ENCODE peak calls at places on chromosomes 6 and 20, in six cellular contexts. V is lower lobe of right lung, S is foreskin fibroblast, D is psoas muscle, C is endothelial cell of umbilical vein, G is IMR-90. E is an unnamed sample.
A peak's percentile ranks its signal among the peaks of the same experiment; 100 is the strongest.

GRCh38 chr6:22062807-22063408 is 233.9 kb downstream of the PRL start:
- DNase-seq in C (peak; percentile 30), V (peak; percentile 77), D (no peak), G (no peak), S (no peak), E (no peak)

GRCh38 chr6:13924146-13924948 is 405 bp upstream of the RNF182 start:
- DNase-seq in G (peak; percentile 36), D (peak; percentile 52), C (peak; percentile 37), V (peak; percentile 57), S (peak; percentile 35), E (peak; percentile 42)

GRCh38 chr20:62316331-62317166 is 13.8 kb downstream of the ADRM1 start:
- DNase-seq in D (no peak), S (no peak), G (no peak), V (no peak), C (no peak), E (no peak)

GRCh38 chr20:23145281-23145700 is 59.2 kb upstream of the CD93 start:
- DNase-seq in D (peak; percentile 89), S (peak; percentile 98), G (peak; percentile 56), V (no peak), C (peak; percentile 97), E (peak; percentile 77)

GRCh38 chr6:131061041-131061770 is 1.8 kb downstream of the EPB41L2 start:
- DNase-seq in S (no peak), C (peak; percentile 15), D (no peak), G (peak; percentile 67), V (no peak), E (peak; percentile 40)

GRCh38 chr6:54717849-54718455 is 128.6 kb upstream of the FAM83B start:
- DNase-seq in D (no peak), V (no peak), S (peak; percentile 11), G (peak; percentile 37), C (peak; percentile 61), E (peak; percentile 33)

GRCh38 chr20:59075934-59076508 is 33.4 kb upstream of the PRELID3B start:
- DNase-seq in V (no peak), C (no peak), D (no peak), G (no peak), S (no peak), E (no peak)

GRCh38 chr6:130500693-130501092 is 134.9 kb downstream of the TMEM200A start:
- DNase-seq in G (peak; percentile 77), S (peak; percentile 81), V (no peak), C (peak; percentile 16), D (no peak), E (peak; percentile 97)

GRCh38 chr6:4280721-4281120 is 145.3 kb upstream of the ECI2 start:
- DNase-seq in V (no peak), C (peak; percentile 76), D (no peak), G (peak; percentile 91), S (peak; percentile 22), E (peak; percentile 85)

GRCh38 chr20:38123021-38123587 is 42.0 kb downstream of the TGM2 start:
- DNase-seq in G (peak; percentile 78), V (peak; percentile 35), C (peak; percentile 57), S (peak; percentile 59), D (peak; percentile 37), E (peak; percentile 65)

GRCh38 chr20:528923-529594 is 14.5 kb downstream of the CSNK2A1 start:
- DNase-seq in G (peak; percentile 93), V (no peak), D (no peak), C (peak; percentile 57), S (peak; percentile 87), E (peak; percentile 88)

GRCh38 chr6:43120938-43121913 is 45.1 kb downstream of the PTK7 start:
- DNase-seq in D (peak; percentile 86), G (peak; percentile 98), C (no peak), S (peak; percentile 99), V (no peak), E (peak; percentile 99)

GRCh38 chr6:25472314-25472713 is 179.7 kb upstream of the SCGN start:
- DNase-seq in S (no peak), G (no peak), C (no peak), D (no peak), V (no peak), E (no peak)

GRCh38 chr6:163490826-163491577 is 76.5 kb downstream of the QKI start:
- DNase-seq in G (peak; percentile 61), V (peak; percentile 56), S (no peak), C (peak; percentile 63), D (peak; percentile 81), E (peak; percentile 50)

GRCh38 chr6:89951574-89952360 is 57.5 kb downstream of the GJA10 start:
- DNase-seq in C (no peak), V (no peak), S (no peak), D (no peak), G (peak; percentile 31), E (no peak)

GRCh38 chr6:149015877-149016525 is 269.2 kb downstream of the UST start:
- DNase-seq in G (no peak), S (no peak), C (no peak), D (no peak), V (no peak), E (no peak)

GRCh38 chr6:28443112-28443773 is at the start of gene ZSCAN23:
- DNase-seq in S (peak; percentile 85), D (peak; percentile 68), C (peak; percentile 76), V (peak; percentile 78), G (peak; percentile 92), E (peak; percentile 86)

GRCh38 chr6:35790683-35791082 is 6.4 kb downstream of the CLPS start:
- DNase-seq in V (no peak), C (no peak), D (no peak), G (no peak), S (no peak), E (no peak)

GRCh38 chr20:23050847-23051627 is 1.6 kb upstream of the THBD start:
- DNase-seq in G (peak; percentile 52), S (peak; percentile 72), V (peak; percentile 90), C (peak; percentile 94), D (peak; percentile 91), E (peak; percentile 72)

GRCh38 chr20:17878069-17878911 is 90.3 kb downstream of the SNX5 start:
- DNase-seq in C (no peak), S (no peak), D (no peak), V (no peak), G (no peak), E (no peak)

GRCh38 chr20:17882065-17882833 is 86.3 kb downstream of the SNX5 start:
- DNase-seq in S (no peak), C (no peak), V (no peak), G (no peak), D (no peak), E (no peak)

GRCh38 chr20:17875981-17876385 is 92.6 kb downstream of the SNX5 start:
- DNase-seq in G (no peak), V (no peak), D (no peak), C (no peak), S (no peak), E (no peak)

GRCh38 chr20:17881741-17882064 is 86.9 kb downstream of the SNX5 start:
- DNase-seq in G (no peak), C (no peak), V (no peak), D (no peak), S (no peak), E (no peak)

DNA sequence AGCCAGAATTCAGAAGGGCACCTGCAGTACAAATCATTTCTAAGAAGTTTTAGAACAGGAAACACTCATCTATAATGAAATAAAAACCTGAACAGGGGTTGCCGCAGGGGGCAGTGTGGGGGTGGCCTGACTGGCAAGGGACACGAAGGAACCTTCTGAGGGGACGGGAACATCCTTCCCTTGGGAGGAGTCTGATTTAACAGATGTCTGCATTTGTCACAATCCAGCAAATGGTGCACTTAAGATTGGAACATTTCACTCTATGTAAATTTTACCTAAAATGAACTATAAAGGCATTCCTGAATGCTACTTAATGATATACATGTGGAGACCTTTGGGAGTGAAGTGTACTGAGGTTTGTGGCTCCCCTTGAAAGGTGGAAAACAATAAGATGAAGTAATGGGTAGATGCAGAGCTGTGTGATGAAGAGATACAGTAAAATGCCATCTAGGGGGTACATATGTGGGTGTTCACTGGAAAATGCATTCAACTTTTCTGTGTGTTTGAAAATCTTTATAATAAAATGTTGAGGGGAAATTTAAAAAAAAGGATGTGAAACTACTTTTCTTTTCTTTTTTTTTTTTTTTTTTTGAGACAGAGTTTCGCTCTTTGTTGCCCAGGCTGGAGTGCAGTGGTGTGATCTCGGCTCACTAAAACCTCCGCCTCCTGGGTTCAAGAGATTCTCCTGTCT is 89.5 kb downstream of the SNX5 start:
- DNase-seq in G (no peak), D (no peak), S (no peak), V (no peak), C (no peak), E (no peak)
- TF ChIP-seq CTCF in G (no peak), D (no peak), S (peak; percentile 3), V (no peak), C (no peak), E (no peak)

GRCh38 chr20:44532981-44533331 is 11.1 kb upstream of the SERINC3 start:
- DNase-seq in D (no peak), V (no peak), S (peak; percentile 45), G (peak; percentile 58), C (peak; percentile 74), E (peak; percentile 63)
- H3K4me3 ChIP-seq in D (peak overlapping the region; percentile 88), V (peak overlapping the region; percentile 89), S (peak overlapping the region; percentile 78), G (no peak overlapping the region), C (no peak overlapping the region), E (peak overlapping the region; percentile 79)

GRCh38 chr6:9851541-9852380 is 563.1 kb downstream of the TFAP2A start:
- DNase-seq in V (no peak), G (peak; percentile 9), D (no peak), C (no peak), S (no peak), E (peak; percentile 3)
- TF ChIP-seq CTCF in V (no peak), G (peak; percentile 14), D (no peak), C (no peak), S (peak; percentile 9), E (no peak)

GRCh38 chr6:12748815-12749521 is 32.4 kb downstream of the PHACTR1 start:
- DNase-seq in C (no peak), S (peak; percentile 20), G (no peak), D (no peak), V (no peak), E (peak; percentile 33)

GRCh38 chr6:12750416-12750815 is 33.8 kb downstream of the PHACTR1 start:
- DNase-seq in G (no peak), S (no peak), V (no peak), C (no peak), D (no peak), E (no peak)

GRCh38 chr6:12748411-12748810 is 31.8 kb downstream of the PHACTR1 start:
- DNase-seq in G (no peak), C (no peak), D (no peak), S (no peak), V (no peak), E (no peak)

GRCh38 chr6:12751694-12752304 is 35.2 kb downstream of the PHACTR1 start:
- DNase-seq in C (peak; percentile 40), S (peak; percentile 57), G (peak; percentile 12), V (peak; percentile 62), D (peak; percentile 59), E (peak; percentile 62)

DNA sequence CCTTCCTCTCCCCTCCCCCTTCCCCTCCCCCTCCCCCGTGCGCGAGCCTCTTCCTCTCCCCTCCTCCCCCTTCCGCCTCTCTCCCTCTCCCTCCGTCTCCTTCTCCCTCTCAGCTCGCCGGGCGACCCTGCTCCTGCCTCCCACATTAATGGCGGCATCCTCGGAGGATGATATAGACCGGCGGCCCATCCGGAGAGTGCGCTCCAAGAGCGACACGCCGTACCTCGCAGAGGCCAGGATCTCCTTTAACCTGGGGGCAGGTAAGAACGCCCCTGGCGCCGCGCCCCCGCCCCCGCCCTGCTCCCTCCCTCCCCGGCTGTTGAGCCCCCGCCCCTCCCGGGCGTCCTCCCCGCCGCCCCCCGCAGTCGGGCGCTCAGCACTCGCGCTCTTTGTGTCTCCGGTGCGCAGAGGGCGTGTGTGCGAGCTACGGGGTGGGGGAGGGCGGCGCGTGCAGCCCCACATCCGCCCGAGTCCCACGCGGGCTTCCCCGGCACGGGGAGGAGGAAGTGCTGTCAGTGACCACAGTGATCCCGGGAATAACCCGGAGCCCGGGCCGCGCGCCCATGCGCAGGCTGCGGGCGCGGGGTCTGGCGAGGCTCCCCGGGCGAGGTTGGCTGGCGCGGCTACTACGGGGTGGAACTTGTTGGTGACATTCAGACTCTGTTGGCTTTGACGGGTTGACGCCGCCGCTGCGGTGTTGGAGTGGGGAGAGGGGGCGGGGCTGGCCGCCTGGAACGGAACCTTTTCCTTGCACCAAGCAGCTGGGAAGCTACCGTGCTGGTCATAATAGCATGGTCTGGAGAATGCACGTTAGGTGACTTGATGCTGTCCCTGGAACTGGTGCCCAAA is 33.2 kb downstream of the PHACTR1 start:
- DNase-seq in V (no peak), S (no peak), C (no peak), G (no peak), D (no peak), E (peak; percentile 23)
- H3K4me3 ChIP-seq in V (no peak overlapping the region), S (peak overlapping the region; percentile 52), C (no peak overlapping the region), G (no peak overlapping the region), D (peak overlapping the region; percentile 28), E (peak overlapping the region; percentile 61)